ENCODE peak calls at places on chromosomes 5 and 9, in five cellular contexts. C, W, I, P and K are unnamed samples.

GRCh38 chr5:51960617-51961115 is 577.4 kb downstream of the ISL1 start:
- DNase-seq in C (no peak), W (no peak), I (peak), P (no peak), K (no peak)

GRCh38 chr9:73121375-73121935 is 30.2 kb upstream of the ANXA1 start:
- DNase-seq in C (no peak), W (no peak), I (no peak), P (no peak), K (no peak)

GRCh38 chr5:112668016-112668415 is 69.7 kb upstream of the APC start:
- DNase-seq in C (no peak), W (no peak), I (no peak), P (no peak), K (no peak)

GRCh38 chr9:8364021-8364782 is 564.6 kb upstream of the DMAC1 start:
- DNase-seq in C (no peak), W (no peak), I (no peak), P (no peak), K (no peak)

GRCh38 chr9:87193151-87193550 is 245.8 kb upstream of the GAS1 start:
- DNase-seq in C (no peak), W (no peak), I (no peak), P (no peak), K (no peak)

GRCh38 chr5:1246711-1247431 is 21.7 kb downstream of the SLC6A18 start:
- DNase-seq in C (peak), W (no peak), I (peak), P (peak), K (no peak)

GRCh38 chr5:129116797-129117196 is 22.2 kb downstream of the ISOC1 start:
- DNase-seq in C (no peak), W (no peak), I (no peak), P (no peak), K (no peak)

GRCh38 chr9:85510830-85511504 is 230.8 kb downstream of the AGTPBP1 start:
- DNase-seq in C (no peak), W (no peak), I (no peak), P (no peak), K (no peak)

GRCh38 chr5:136424835-136425694 is 59.7 kb upstream of the TRPC7 start:
- DNase-seq in C (peak), W (no peak), I (peak), P (peak), K (no peak)

GRCh38 chr9:20582150-20582549 is 40.1 kb downstream of the MLLT3 start:
- DNase-seq in C (no peak), W (no peak), I (no peak), P (no peak), K (no peak)

GRCh38 chr5:16964821-16965220 is 28.7 kb upstream of the MYO10 start:
- DNase-seq in C (peak), W (no peak), I (no peak), P (peak), K (no peak)

GRCh38 chr5:55172051-55172899 is 702 bp downstream of the CDC20B start:
- DNase-seq in C (peak), W (peak), I (peak), P (peak), K (no peak)

GRCh38 chr5:68137451-68138190 is 77.9 kb upstream of the PIK3R1 start:
- DNase-seq in C (no peak), W (no peak), I (no peak), P (no peak), K (no peak)

GRCh38 chr9:127959841-127960409 is 20.9 kb downstream of the EEIG1 start:
- DNase-seq in C (no peak), W (no peak), I (no peak), P (no peak), K (no peak)

GRCh38 chr9:127953768-127954505 is 16.3 kb upstream of the DPM2 start:
- DNase-seq in C (no peak), W (no peak), I (no peak), P (no peak), K (no peak)

GRCh38 chr9:127954831-127955293 is 17.2 kb upstream of the DPM2 start:
- DNase-seq in C (no peak), W (no peak), I (no peak), P (no peak), K (no peak)

GRCh38 chr9:127958728-127959127 is 21.1 kb upstream of the DPM2 start:
- DNase-seq in C (no peak), W (no peak), I (no peak), P (no peak), K (no peak)

GRCh38 chr9:127955294-127956015 is 17.8 kb upstream of the DPM2 start:
- DNase-seq in C (no peak), W (no peak), I (peak), P (peak), K (no peak)
- H3K4me3 ChIP-seq in C (no peak), W (no peak), I (no peak), P (no peak), K (no peak)

GRCh38 chr9:126386088-126386487 is 59.5 kb downstream of the MVB12B start:
- DNase-seq in C (peak), W (no peak), I (peak), P (no peak), K (no peak)
- H3K27ac ChIP-seq in C (no peak), W (no peak), I (no peak), P (no peak), K (no peak)

GRCh38 chr9:88531920-88532319 is 3.1 kb upstream of the NXNL2 start:
- DNase-seq in C (no peak), W (no peak), I (no peak), P (no peak), K (no peak)
- TF ChIP-seq CTCF in C (no peak), W (no peak), I (no peak), P (no peak), K (no peak)

DNA sequence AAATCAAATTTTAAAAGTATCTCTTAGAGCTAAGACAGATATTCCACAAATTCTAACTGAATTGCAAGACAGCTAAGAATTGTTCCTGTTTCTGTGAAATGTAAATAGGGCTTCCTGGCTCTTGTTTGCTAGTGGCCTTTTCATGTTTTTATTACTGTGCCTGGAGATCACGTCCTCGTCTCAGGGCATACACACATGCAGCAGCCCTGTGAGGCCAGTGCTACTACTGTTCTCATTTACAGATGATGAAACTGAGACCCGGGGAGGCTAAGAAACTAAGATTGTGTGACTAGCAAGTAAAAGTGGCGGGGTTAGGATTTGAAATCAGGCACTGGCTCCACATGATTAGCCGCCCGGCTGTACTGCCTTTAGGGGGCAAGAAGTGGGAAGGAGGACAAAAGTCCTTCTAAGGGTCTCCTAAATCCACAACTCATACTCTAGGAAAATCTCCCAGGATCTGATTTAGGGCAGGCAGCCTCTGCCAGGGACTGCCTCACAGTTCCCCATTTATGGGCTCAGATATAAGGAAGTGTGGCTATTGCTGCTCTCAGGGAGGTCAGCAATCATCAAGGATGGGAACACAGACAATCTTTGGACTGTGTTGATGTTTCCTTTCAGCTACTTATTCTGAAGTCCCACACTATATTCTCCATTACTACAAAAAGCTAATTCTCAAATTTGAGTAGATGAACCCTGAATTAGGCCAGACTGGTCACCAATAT is 7.9 kb downstream of the PRUNE2 start:
- DNase-seq in C (no peak), W (no peak), I (no peak), P (no peak), K (no peak)
- H3K4me3 ChIP-seq in C (no peak), W (no peak), I (no peak), P (no peak), K (no peak)